ENCODE peak calls at places on chromosomes 1 and 21, in four cellular contexts. Y, V, C and F are unnamed samples.

GRCh38 chr1:90402893-90403849 is 313.9 kb downstream of the BARHL2 start:
- DNase-seq in Y (no peak), V (peak), C (peak), F (no peak)

GRCh38 chr1:203440780-203441179 is 34.8 kb upstream of the PRELP start:
- DNase-seq in Y (no peak), V (peak), C (peak), F (no peak)

GRCh38 chr1:156832434-156832833 is 15.8 kb upstream of the SH2D2A start:
- DNase-seq in Y (no peak), V (no peak), C (no peak), F (no peak)

GRCh38 chr1:98098473-98098872 is 177.6 kb upstream of the DPYD start:
- DNase-seq in Y (no peak), V (no peak), C (no peak), F (no peak)

GRCh38 chr21:18759267-18759666 is 355.7 kb upstream of the TMPRSS15 start:
- DNase-seq in Y (no peak), V (no peak), C (no peak), F (no peak)

GRCh38 chr1:3599286-3599811 is 12.0 kb downstream of the MEGF6 start:
- DNase-seq in Y (no peak), V (no peak), C (no peak), F (no peak)

GRCh38 chr1:234848972-234849641 is 239.1 kb upstream of the IRF2BP2 start:
- DNase-seq in Y (no peak), V (no peak), C (peak), F (no peak)

GRCh38 chr1:100187912-100188311 is 9.9 kb upstream of the LRRC39 start:
- DNase-seq in Y (no peak), V (peak), C (no peak), F (no peak)

GRCh38 chr1:37752583-37753471 is 12.1 kb downstream of the EPHA10 start:
- DNase-seq in Y (no peak), V (no peak), C (peak), F (no peak)

GRCh38 chr21:36589352-36589971 is 109.5 kb upstream of the SIM2 start:
- DNase-seq in Y (no peak), V (no peak), C (peak), F (no peak)

DNA sequence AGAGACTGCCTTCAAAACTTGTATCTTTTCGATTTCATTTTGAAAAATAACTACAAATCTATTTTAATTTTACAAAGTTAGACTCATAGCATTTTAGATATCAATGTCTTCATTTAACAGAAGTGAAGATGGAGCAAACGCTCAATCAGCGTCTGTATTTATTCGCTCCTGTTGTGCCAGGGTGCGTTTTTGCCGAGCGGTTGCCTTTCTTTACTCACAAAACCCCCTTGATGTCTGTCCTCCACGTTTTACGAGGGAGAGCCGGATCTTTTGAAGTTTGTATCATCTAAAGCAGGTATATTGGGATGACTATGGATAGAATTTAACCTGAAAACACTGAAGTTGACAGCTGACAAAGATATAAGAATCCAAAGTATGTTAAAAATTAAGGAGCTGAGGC is 44.6 kb downstream of the MRPL39 start:
- DNase-seq in Y (no peak), V (no peak), C (no peak), F (no peak)
- H3K27ac ChIP-seq in Y (peak), V (no peak), C (peak), F (no peak)

GRCh38 chr1:11957891-11958290 is 22.4 kb upstream of the MFN2 start:
- DNase-seq in Y (no peak), V (no peak), C (no peak), F (no peak)

GRCh38 chr1:11951901-11952300 is 17.4 kb downstream of the PLOD1 start:
- DNase-seq in Y (no peak), V (no peak), C (no peak), F (no peak)

GRCh38 chr1:11960276-11960675 is 20.0 kb upstream of the MFN2 start:
- DNase-seq in Y (no peak), V (no peak), C (no peak), F (no peak)

GRCh38 chr1:11952455-11953109 is 18.1 kb downstream of the PLOD1 start:
- DNase-seq in Y (no peak), V (no peak), C (no peak), F (no peak)

GRCh38 chr1:11955221-11955620 is 20.7 kb downstream of the PLOD1 start:
- DNase-seq in Y (no peak), V (no peak), C (no peak), F (no peak)
- H3K27ac ChIP-seq in Y (no peak), V (no peak), C (no peak), F (no peak)

DNA sequence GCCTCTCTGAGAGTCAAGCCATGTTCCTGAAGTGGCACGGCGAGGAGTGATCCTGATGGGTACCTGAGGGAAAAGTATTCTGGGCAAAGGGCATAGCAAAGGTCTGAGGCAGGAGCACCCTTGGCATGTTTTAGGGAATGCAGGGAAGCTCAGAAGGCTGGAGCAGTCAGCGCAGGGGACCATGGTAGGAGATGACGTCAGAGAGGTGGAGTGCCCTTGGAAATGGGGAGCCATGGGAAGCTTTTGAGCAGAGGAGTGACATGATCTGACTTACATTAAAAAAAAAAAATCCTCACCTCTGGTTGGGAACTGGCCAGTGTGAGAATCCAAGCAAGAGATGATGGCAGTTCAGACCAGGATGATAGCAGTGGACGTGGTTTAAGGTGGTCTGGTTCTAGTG is 37.2 kb downstream of the PDPN start:
- DNase-seq in Y (no peak), V (no peak), C (no peak), F (no peak)
- H3K27ac ChIP-seq in Y (no peak), V (peak), C (no peak), F (no peak)

DNA sequence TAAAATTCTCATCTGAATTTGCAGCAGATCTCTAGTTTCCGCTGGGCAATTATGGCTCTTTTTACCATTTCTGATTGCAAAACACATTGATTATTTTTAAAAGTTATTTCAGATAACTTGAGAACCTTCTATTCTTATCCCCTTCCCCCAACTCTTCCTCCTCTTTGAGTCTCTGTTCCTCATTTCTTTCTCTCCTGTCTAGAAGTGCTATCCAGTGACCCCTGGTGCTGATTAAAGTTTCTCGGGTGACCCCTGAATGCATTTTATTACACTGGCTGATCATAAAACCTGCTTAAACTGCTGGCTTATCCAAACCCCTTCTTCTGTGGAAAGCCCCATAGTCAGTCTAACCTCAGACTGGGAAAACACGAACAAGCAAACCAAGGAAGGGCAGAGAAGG is 61.2 kb downstream of the GORAB start:
- DNase-seq in Y (no peak), V (no peak), C (no peak), F (no peak)
- H3K27ac ChIP-seq in Y (no peak), V (peak), C (no peak), F (peak)

GRCh38 chr1:2179283-2180013 is 15.1 kb downstream of the FAAP20 start:
- DNase-seq in Y (no peak), V (no peak), C (no peak), F (no peak)

GRCh38 chr1:2181271-2181670 is 13.3 kb downstream of the FAAP20 start:
- DNase-seq in Y (no peak), V (no peak), C (no peak), F (no peak)

GRCh38 chr1:2181752-2182151 is 12.8 kb downstream of the FAAP20 start:
- DNase-seq in Y (no peak), V (no peak), C (no peak), F (no peak)

GRCh38 chr1:2178875-2179274 is 15.7 kb downstream of the FAAP20 start:
- DNase-seq in Y (no peak), V (no peak), C (no peak), F (no peak)

GRCh38 chr1:2180297-2181245 is 14.0 kb downstream of the FAAP20 start:
- DNase-seq in Y (no peak), V (no peak), C (no peak), F (no peak)
- H3K27ac ChIP-seq in Y (no peak), V (no peak), C (no peak), F (no peak)

DNA sequence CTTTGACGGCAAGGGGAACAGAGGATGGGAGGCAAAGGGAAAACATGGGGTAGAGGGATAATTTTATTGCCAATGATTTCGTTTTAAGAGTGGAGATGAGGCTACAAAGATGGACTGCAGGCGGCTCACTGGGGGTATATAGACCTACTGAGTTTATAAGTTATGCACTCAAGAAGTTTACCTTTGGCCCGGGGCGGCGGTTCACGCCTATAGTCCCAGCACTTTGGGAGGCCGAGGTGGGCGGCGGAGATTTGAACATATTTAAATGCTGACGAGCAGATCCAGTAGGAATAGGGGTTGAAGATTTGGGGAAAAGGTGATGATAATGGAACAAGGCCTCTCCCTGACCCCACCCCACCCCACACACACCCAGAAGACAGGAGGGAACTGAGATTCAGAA is 8.1 kb upstream of the SLAMF9 start:
- DNase-seq in Y (no peak), V (no peak), C (no peak), F (no peak)
- H3K27ac ChIP-seq in Y (no peak), V (no peak), C (no peak), F (no peak)

GRCh38 chr1:85318217-85318616 is 41.8 kb upstream of the BCL10 start:
- DNase-seq in Y (no peak), V (no peak), C (no peak), F (no peak)
- H3K27ac ChIP-seq in Y (no peak), V (no peak), C (no peak), F (no peak)